ENCODE peak calls at places on chromosomes 11 and 22, in seven cellular contexts. L is GM10248, D is nephron progenitor cell, U is astrocyte of the cerebellum, F is thoracic aorta, V is endothelial cell, G is HL-60. A is an unnamed sample.

GRCh38 chr11:65851083-65851579 is 6.8 kb downstream of the CFL1 start:
- DNase-seq in D (no peak), V (no peak), U (no peak), F (no peak), G (peak; percentile 53), L (no peak), A (no peak)

GRCh38 chr11:66739983-66740382 is 11.0 kb upstream of the SPTBN2 start:
- DNase-seq in D (no peak), G (no peak), U (no peak), L (no peak), V (no peak), F (no peak), A (no peak)

GRCh38 chr22:48531721-48532435 is 1295.8 kb downstream of the BRD1 start:
- DNase-seq in U (no peak), L (no peak), V (no peak), D (no peak), F (no peak), G (no peak), A (no peak)

GRCh38 chr22:21694394-21694793 is 28.6 kb downstream of the PPIL2 start:
- DNase-seq in D (no peak), L (no peak), U (no peak), V (no peak), F (no peak), G (no peak), A (no peak)

GRCh38 chr22:43562843-43563242 is 151.0 kb downstream of the MPPED1 start:
- DNase-seq in U (no peak), F (no peak), V (no peak), D (no peak), G (no peak), L (no peak), A (no peak)

GRCh38 chr11:15280393-15280792 is 165.7 kb downstream of the INSC start:
- DNase-seq in L (no peak), U (no peak), D (no peak), G (no peak), F (no peak), V (no peak), A (no peak)

GRCh38 chr11:61752117-61752924 is at the start of gene MYRF:
- DNase-seq in G (peak; percentile 18), D (peak; percentile 82), V (peak; percentile 84), U (no peak), F (no peak), L (peak; percentile 83), A (no peak)

GRCh38 chr22:27637604-27638003 is 164.0 kb downstream of the MN1 start:
- DNase-seq in U (no peak), F (no peak), G (no peak), D (no peak), V (no peak), L (no peak), A (no peak)

GRCh38 chr11:45665206-45665932 is at the start of gene CHST1:
- DNase-seq in L (no peak), U (no peak), D (peak; percentile 69), V (peak; percentile 44), G (no peak), F (no peak), A (no peak)

GRCh38 chr11:134561348-134561720 is 149.3 kb upstream of the B3GAT1 start:
- DNase-seq in L (no peak), V (no peak), G (no peak), D (no peak), U (no peak), F (no peak), A (no peak)

GRCh38 chr22:26674211-26675190 is 17.1 kb downstream of the MIAT start:
- DNase-seq in L (peak; percentile 35), D (no peak), U (no peak), V (no peak), F (no peak), G (peak; percentile 71), A (no peak)

GRCh38 chr11:122779047-122779629 is 59.2 kb upstream of the CRTAM start:
- DNase-seq in L (no peak), D (no peak), F (no peak), G (peak; percentile 58), V (no peak), U (no peak), A (no peak)

GRCh38 chr11:116918925-116919653 is 81.7 kb upstream of the APOA1 start:
- DNase-seq in G (no peak), L (no peak), F (no peak), V (no peak), D (no peak), U (no peak), A (no peak)

GRCh38 chr11:34798985-34799384 is 117.2 kb downstream of the APIP start:
- DNase-seq in V (no peak), L (no peak), D (no peak), G (no peak), F (no peak), U (no peak), A (no peak)

GRCh38 chr11:9459573-9460321 is 1.1 kb upstream of the ZNF143 start:
- DNase-seq in L (no peak), D (no peak), F (no peak), V (no peak), G (peak; percentile 44), U (peak; percentile 60), A (no peak)

GRCh38 chr11:4684631-4685285 is 12.9 kb downstream of the OR51E2 start:
- DNase-seq in G (no peak), F (no peak), V (no peak), D (no peak), L (no peak), U (no peak), A (no peak)

GRCh38 chr11:128904872-128905344 is 13.8 kb downstream of the KCNJ5 start:
- DNase-seq in G (no peak), U (no peak), F (no peak), L (peak; percentile 62), D (peak; percentile 63), V (no peak), A (no peak)

GRCh38 chr11:128904303-128904871 is 13.2 kb downstream of the KCNJ5 start:
- DNase-seq in G (no peak), U (no peak), F (no peak), D (no peak), V (no peak), L (no peak), A (no peak)

GRCh38 chr11:128903248-128904041 is 12.3 kb downstream of the KCNJ5 start:
- DNase-seq in D (peak; percentile 23), G (no peak), L (no peak), U (no peak), V (peak; percentile 42), F (no peak), A (no peak)

GRCh38 chr11:128906185-128907065 is 15.3 kb downstream of the KCNJ5 start:
- DNase-seq in V (no peak), U (no peak), L (no peak), G (no peak), D (no peak), F (no peak), A (no peak)

GRCh38 chr11:128905345-128906184 is 14.4 kb downstream of the KCNJ5 start:
- DNase-seq in F (no peak), V (peak; percentile 47), G (no peak), D (peak; percentile 56), U (no peak), L (peak; percentile 61), A (no peak)
- TF ChIP-seq CTCF in F (peak; percentile 30), V (peak; percentile 58), G (no peak), D (peak; percentile 23), U (peak; percentile 42), L (peak; percentile 24), A (peak; percentile 55)

DNA sequence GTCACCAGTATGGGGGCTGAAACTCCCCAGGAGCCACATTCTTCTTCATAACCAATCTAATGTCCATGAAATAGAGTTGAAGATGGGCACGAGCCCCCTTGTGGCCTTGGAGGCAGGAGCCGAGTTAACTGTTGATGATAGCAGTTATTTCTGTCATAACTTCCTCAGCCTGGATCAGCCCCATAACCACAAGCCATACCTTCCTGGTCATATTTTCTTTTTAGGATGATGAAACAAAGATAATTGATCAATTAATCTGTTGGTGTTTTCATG is 65.0 kb upstream of the TTC12 start:
- DNase-seq in U (no peak), V (no peak), L (no peak), G (no peak), F (no peak), D (no peak), A (no peak)
- TF ChIP-seq CTCF in U (peak; percentile 55), V (peak; percentile 41), L (no peak), G (no peak), F (no peak), D (no peak), A (no peak)

GRCh38 chr11:102268985-102269470 is 48.3 kb upstream of the BIRC3 start:
- DNase-seq in D (no peak), G (no peak), U (no peak), F (no peak), V (no peak), L (no peak), A (no peak)
- TF ChIP-seq CTCF in D (no peak), G (no peak), U (no peak), F (no peak), V (no peak), L (no peak), A (peak; percentile 16)

GRCh38 chr22:20438678-20439492 is 1.3 kb upstream of the SCARF2 start:
- DNase-seq in L (peak; percentile 25), G (no peak), D (no peak), U (no peak), V (no peak), F (no peak), A (no peak)
- TF ChIP-seq CTCF in L (no peak), G (no peak), D (no peak), U (peak; percentile 38), V (no peak), F (peak; percentile 27), A (no peak)

A was measured in CD14-positive monocyte.